ENCODE peak calls at places on chromosomes 5 and 9, in six cellular contexts. B is GM12878, R is SK-N-SH, C is K562, Q is HepG2, M is H1. G is an unnamed sample.

GRCh38 chr9:100914266-100914665 is 114.3 kb upstream of the PLPPR1 start:
- DNase-seq in B (no peak), R (no peak), C (no peak), Q (no peak), M (no peak), G (no peak)

GRCh38 chr9:93610206-93610605 is 33.8 kb downstream of the PHF2 start:
- DNase-seq in B (no peak), R (no peak), C (no peak), Q (no peak), M (no peak), G (no peak)

GRCh38 chr9:107624216-107624948 is 134.8 kb upstream of the KLF4 start:
- DNase-seq in B (no peak), R (no peak), C (no peak), Q (no peak), M (no peak), G (no peak)

GRCh38 chr9:1171541-1171940 is 121.4 kb downstream of the DMRT2 start:
- DNase-seq in B (no peak), R (no peak), C (no peak), Q (no peak), M (no peak), G (no peak)

GRCh38 chr5:25862276-25862675 is 1176.1 kb downstream of the CDH9 start:
- DNase-seq in B (no peak), R (no peak), C (no peak), Q (no peak), M (no peak), G (no peak)

GRCh38 chr5:168706655-168707069 is 127.5 kb upstream of the PANK3 start:
- DNase-seq in B (no peak), R (peak), C (no peak), Q (peak), M (peak), G (peak)

GRCh38 chr5:57172466-57172961 is 1.3 kb upstream of the GPBP1 start:
- DNase-seq in B (no peak), R (peak), C (peak), Q (no peak), M (no peak), G (peak)

GRCh38 chr5:180338001-180338707 is 15.0 kb downstream of the GFPT2 start:
- DNase-seq in B (no peak), R (no peak), C (no peak), Q (no peak), M (no peak), G (no peak)

GRCh38 chr9:71765693-71766092 is 2.6 kb downstream of the CEMIP2 start:
- DNase-seq in B (no peak), R (no peak), C (no peak), Q (peak), M (no peak), G (no peak)

GRCh38 chr5:135075621-135076585 is 41.9 kb upstream of the PITX1 start:
- DNase-seq in B (no peak), R (no peak), C (no peak), Q (no peak), M (no peak), G (no peak)

GRCh38 chr5:180860273-180860886 is 696 bp downstream of the ZFP62 start:
- DNase-seq in B (no peak), R (peak), C (peak), Q (peak), M (peak), G (peak)

GRCh38 chr5:45532826-45533624 is 163.2 kb downstream of the HCN1 start:
- DNase-seq in B (no peak), R (no peak), C (no peak), Q (no peak), M (no peak), G (no peak)

GRCh38 chr5:55869847-55870246 is 18.7 kb downstream of the IL31RA start:
- DNase-seq in B (no peak), R (no peak), C (no peak), Q (no peak), M (no peak), G (no peak)

GRCh38 chr9:83992407-83992806 is 11.8 kb downstream of the RMI1 start:
- DNase-seq in B (no peak), R (no peak), C (no peak), Q (peak), M (no peak), G (no peak)

GRCh38 chr5:55919625-55920024 is 68.5 kb downstream of the IL31RA start:
- DNase-seq in B (no peak), R (no peak), C (no peak), Q (no peak), M (peak), G (no peak)

GRCh38 chr5:126965061-126965475 is 65.3 kb downstream of the MARCHF3 start:
- DNase-seq in B (peak), R (no peak), C (no peak), Q (no peak), M (no peak), G (no peak)

GRCh38 chr9:123421211-123421585 is 65.2 kb downstream of the CRB2 start:
- DNase-seq in B (no peak), R (no peak), C (no peak), Q (no peak), M (no peak), G (no peak)

GRCh38 chr5:44266882-44267577 is 122.2 kb downstream of the FGF10 start:
- DNase-seq in B (no peak), R (no peak), C (no peak), Q (no peak), M (no peak), G (no peak)

GRCh38 chr9:91187311-91187964 is 174.3 kb downstream of the AUH start:
- DNase-seq in B (no peak), R (no peak), C (no peak), Q (no peak), M (no peak), G (no peak)
- TF ChIP-seq GABPA in B (no peak), R (no peak), C (no peak), Q (no peak), M (no peak), G (no peak)

DNA sequence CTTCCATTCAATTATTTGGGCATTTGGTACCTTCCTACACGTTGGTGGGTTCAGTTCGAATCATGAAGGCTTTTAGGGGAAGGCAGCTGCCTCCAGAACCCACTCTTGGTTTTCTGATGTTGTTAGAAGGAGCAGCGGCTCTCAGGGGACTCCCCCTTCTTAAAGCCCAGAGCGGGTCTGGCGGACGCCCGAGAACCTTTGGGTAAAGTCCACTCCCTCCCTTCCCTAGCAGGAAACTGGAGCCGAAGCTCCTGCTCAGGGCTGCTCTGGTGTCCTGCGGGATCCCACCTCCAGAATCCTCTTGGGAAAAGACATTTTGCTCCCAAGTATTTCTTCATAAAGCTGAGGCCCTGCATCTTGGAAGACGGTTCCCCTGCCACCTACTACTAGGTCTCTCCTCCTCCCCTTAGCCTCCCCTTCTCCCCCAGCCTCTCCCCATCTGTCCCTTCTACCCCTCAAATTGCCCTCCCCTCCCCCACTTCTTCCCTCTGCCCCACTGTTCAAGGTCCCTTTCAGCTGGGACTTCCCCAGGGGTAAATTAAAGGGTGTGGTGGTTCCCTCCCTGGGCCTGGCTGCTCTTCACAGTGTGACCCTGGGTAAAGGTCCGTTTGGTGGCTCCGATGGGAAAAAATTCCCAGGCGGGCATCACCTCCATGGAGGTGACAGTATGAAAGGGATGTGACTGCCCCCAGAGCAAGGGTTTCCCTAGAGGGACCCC is 9.3 kb downstream of the IRX4 start:
- DNase-seq in B (no peak), R (no peak), C (no peak), Q (no peak), M (no peak), G (no peak)
- H3K4me3 ChIP-seq in B (no peak), R (no peak), C (no peak), Q (no peak), M (no peak), G (no peak)

DNA sequence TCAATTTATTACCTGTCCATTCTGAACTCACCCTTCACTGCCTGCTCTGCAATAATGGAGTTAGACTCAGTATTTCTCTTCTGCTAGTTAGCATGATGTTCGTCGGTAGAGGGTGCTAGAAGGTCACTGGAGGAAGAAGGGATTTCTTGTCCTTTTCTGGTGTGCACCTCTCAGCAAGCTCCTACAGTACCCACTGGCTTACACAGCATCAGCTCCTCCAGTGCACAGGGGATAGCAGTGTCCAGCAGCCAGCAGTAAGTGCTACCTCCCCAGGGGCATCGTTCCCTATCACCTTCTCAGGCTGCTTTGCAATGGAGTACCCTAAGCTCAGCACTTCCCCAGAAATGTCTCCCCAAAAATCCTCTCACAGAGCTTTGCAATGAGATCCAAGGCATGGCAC is 45.9 kb upstream of the APC start:
- DNase-seq in B (peak), R (peak), C (peak), Q (peak), M (peak), G (peak)
- TF ChIP-seq CTCF in B (peak), R (peak), C (peak), Q (peak), M (no peak), G (peak)

DNA sequence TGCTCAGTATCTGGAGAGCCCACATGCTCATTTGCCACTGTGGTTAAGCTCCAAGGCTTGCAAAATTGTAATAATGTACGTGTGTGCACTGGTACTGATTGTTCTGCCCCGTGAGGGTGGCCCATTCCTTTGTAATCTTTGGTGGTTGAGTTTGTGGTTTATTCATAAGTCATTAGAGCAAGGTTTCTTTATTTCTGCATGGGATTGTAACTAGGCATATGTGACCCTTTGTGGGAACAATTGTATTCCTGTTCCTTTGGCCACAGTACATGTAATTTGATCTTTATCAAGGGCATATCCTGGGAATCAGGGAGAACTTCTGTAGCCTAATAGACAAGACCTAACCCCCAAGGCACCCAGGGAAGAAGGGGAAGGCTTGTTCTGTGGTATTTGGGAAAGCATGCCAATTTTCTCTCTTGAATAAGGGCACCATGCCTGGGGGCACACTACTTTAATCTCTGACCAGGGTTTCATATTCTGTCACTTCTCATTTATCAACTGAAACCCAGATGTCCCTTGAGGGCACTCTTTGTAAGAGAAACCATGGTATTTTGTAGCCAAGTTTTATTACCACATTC is 74.6 kb downstream of the NPR3 start:
- DNase-seq in B (peak), R (no peak), C (no peak), Q (no peak), M (no peak), G (no peak)
- TF ChIP-seq GABPA in B (no peak), R (no peak), C (no peak), Q (no peak), M (no peak), G (no peak)

GRCh38 chr5:39424751-39425524 is at the start of gene DAB2:
- DNase-seq in B (no peak), R (peak), C (peak), Q (peak), M (peak), G (peak)

GRCh38 chr5:39420482-39421145 is 4.2 kb downstream of the DAB2 start:
- DNase-seq in B (no peak), R (no peak), C (no peak), Q (no peak), M (no peak), G (no peak)

GRCh38 chr5:39422036-39422606 is 2.7 kb downstream of the DAB2 start:
- DNase-seq in B (no peak), R (no peak), C (no peak), Q (no peak), M (no peak), G (no peak)

GRCh38 chr5:39423331-39423751 is 1.4 kb downstream of the DAB2 start:
- DNase-seq in B (no peak), R (no peak), C (peak), Q (no peak), M (no peak), G (no peak)

DNA sequence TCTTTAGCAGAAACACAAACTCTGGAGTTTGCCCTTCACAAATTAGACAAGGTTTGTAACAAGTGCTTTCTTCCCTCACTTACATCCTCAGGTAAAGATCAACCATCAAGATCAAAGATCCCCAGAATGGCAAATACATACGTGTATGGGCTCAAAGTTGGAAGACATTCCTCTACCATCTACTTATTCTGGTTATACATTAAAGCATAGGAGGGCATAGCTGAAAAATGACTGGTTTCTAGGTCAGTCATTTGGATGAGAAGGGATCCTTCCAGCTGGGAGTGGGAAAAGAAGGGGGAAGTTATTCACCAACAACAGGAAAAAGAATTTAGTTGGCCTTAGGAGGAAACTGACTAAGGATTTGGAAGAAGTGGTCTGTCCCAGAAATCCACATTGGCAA is 1.9 kb downstream of the DAB2 start:
- DNase-seq in B (no peak), R (no peak), C (no peak), Q (peak), M (no peak), G (no peak)
- H3K4me3 ChIP-seq in B (no peak), R (peak), C (no peak), Q (peak), M (no peak), G (no peak)

DNA sequence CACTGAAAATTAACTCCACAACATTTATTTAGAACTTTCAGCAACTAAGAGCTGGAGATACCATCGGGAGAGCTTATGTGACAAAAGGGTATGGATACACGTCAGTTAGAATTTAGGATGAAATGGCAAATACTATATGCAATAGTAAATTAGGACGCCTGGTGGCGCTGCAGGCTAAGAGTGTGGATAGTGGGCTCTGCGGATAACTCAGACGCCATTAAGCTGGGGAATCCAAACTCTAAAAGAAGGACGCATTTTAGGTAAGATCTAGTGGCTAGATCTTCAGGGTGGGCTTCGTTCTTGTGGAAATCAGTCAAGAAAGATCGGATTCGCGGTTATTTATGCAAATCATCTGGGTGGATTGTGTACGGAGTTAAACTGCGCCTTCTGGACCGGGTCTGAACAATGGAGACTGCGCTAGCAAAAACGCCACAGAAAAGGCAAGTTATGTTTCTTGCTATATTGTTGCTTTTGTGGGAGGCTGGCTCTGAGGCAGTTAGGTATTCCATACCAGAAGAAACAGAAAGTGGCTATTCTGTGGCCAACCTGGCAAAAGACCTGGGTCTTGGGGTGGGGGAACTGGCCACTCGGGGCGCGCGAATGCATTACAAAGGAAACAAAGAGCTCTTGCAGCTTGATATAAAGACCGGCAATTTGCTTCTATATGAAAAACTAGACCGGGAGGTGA is at the start of gene PCDHB5:
- DNase-seq in B (no peak), R (no peak), C (peak), Q (no peak), M (peak), G (no peak)
- TF ChIP-seq CTCF in B (no peak), R (peak), C (peak), Q (peak), M (peak), G (no peak)

DNA sequence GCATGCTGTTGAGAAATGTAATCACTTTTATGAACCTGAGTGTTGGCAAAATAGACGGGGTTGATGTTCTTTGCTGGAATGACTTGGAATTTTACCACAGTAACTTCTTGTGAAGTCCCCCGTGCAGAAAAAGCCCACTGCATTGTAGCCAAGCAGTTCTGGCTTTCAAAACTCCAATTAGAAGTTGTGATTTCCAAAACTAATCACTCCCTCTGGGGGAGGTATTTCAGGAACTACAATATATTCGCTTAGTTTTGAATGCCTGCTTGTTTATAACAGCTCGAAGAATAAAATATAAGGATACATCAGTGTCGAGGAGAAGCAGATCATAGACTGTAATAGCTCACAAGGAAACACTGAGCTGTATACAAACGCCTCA is 111.2 kb downstream of the PAM start:
- DNase-seq in B (no peak), R (no peak), C (no peak), Q (no peak), M (no peak), G (no peak)
- TF ChIP-seq GABPA in B (no peak), R (no peak), C (no peak), Q (no peak), M (no peak), G (no peak)

GRCh38 chr9:97711223-97711626 is 14.1 kb upstream of the XPA start:
- DNase-seq in B (no peak), R (no peak), C (no peak), Q (no peak), M (peak), G (no peak)
- H3K4me3 ChIP-seq in B (no peak), R (no peak), C (no peak), Q (no peak), M (peak), G (no peak)

GRCh38 chr5:149667827-149668122 is 62.3 kb upstream of the PPARGC1B start:
- DNase-seq in B (no peak), R (no peak), C (no peak), Q (no peak), M (no peak), G (no peak)
- TF ChIP-seq CTCF in B (no peak), R (no peak), C (peak), Q (no peak), M (no peak), G (no peak)